ENCODE peak calls at places on chromosome 1, in ten cellular contexts. R is pons; L is stimulated activated CD4-positive, alpha-beta T cell treated with anti-CD3 and anti-CD28 coated beads, Interleukin-4, amount 100 ng/mL, for 1 hour; P is ecto neural progenitor cell; K is AG04450; U is mucosa of gallbladder; T is activated CD4-positive, alpha-beta T cell treated with anti-CD3 and anti-CD28 coated beads for 36 hours; S is NCI-H1105 treated with DMSO at 0.1 percent for 48 hours; B is memory B cell; A is ACHN. X is an unnamed sample.

GRCh38 chr1:114235956-114236355 is 82.3 kb upstream of the SYT6 start:
- DNase-seq in R (no peak), L (no peak), P (peak), K (no peak), U (no peak), T (no peak), S (peak), B (no peak), A (no peak), X (peak)

GRCh38 chr1:212566522-212567479 is 41.8 kb upstream of the ATF3 start:
- DNase-seq in R (peak), L (peak), P (no peak), K (peak), U (no peak), T (peak), S (peak), B (no peak), A (peak), X (peak)

GRCh38 chr1:13830616-13831280 is 130.8 kb downstream of the PRDM2 start:
- DNase-seq in R (no peak), L (no peak), P (no peak), K (no peak), U (no peak), T (no peak), S (peak), B (no peak), A (no peak), X (no peak)

GRCh38 chr1:5648410-5649165 is 343.6 kb downstream of the NPHP4 start:
- DNase-seq in R (no peak), L (no peak), P (no peak), K (no peak), U (no peak), T (no peak), S (no peak), B (no peak), A (no peak), X (no peak)

GRCh38 chr1:239558559-239558958 is 172.2 kb downstream of the CHRM3 start:
- DNase-seq in R (no peak), L (no peak), P (no peak), K (no peak), U (no peak), T (no peak), S (no peak), B (no peak), A (no peak), X (no peak)

GRCh38 chr1:23424171-23424959 is at the start of gene TCEA3:
- DNase-seq in R (no peak), L (peak), P (no peak), K (no peak), U (no peak), T (peak), S (peak), B (no peak), A (no peak), X (peak)

GRCh38 chr1:15337656-15338402 is 71.9 kb upstream of the EFHD2 start:
- DNase-seq in R (no peak), L (no peak), P (no peak), K (no peak), U (no peak), T (no peak), S (no peak), B (no peak), A (peak), X (no peak)

GRCh38 chr1:170162385-170163226 is 16.8 kb downstream of the NTMT2 start:
- DNase-seq in R (peak), L (no peak), P (peak), K (peak), U (peak), T (no peak), S (no peak), B (no peak), A (no peak), X (no peak)

GRCh38 chr1:230310381-230311163 is 115.6 kb downstream of the PGBD5 start:
- DNase-seq in R (peak), L (peak), P (peak), K (peak), U (peak), T (peak), S (peak), B (peak), A (peak), X (peak)

GRCh38 chr1:21329209-21329844 is 39.1 kb upstream of the ECE1 start:
- DNase-seq in R (no peak), L (no peak), P (no peak), K (no peak), U (peak), T (no peak), S (no peak), B (no peak), A (no peak), X (peak)

GRCh38 chr1:210676539-210676938 is 347.8 kb downstream of the HHAT start:
- DNase-seq in R (no peak), L (no peak), P (no peak), K (no peak), U (no peak), T (no peak), S (no peak), B (no peak), A (no peak), X (no peak)

GRCh38 chr1:115233598-115233997 is 104.5 kb downstream of the NGF start:
- DNase-seq in R (no peak), L (no peak), P (no peak), K (no peak), U (no peak), T (no peak), S (peak), B (no peak), A (no peak), X (no peak)

GRCh38 chr1:225651376-225651871 is 1.5 kb downstream of the ENAH start:
- DNase-seq in R (peak), L (no peak), P (no peak), K (no peak), U (no peak), T (no peak), S (peak), B (no peak), A (peak), X (peak)

GRCh38 chr1:16122916-16123315 is 33.0 kb downstream of the EPHA2 start:
- DNase-seq in R (no peak), L (peak), P (no peak), K (peak), U (no peak), T (peak), S (no peak), B (no peak), A (peak), X (no peak)

GRCh38 chr1:230068952-230069684 is 2.1 kb downstream of the GALNT2 start:
- DNase-seq in R (peak), L (no peak), P (no peak), K (no peak), U (no peak), T (peak), S (peak), B (no peak), A (no peak), X (peak)

GRCh38 chr1:18417317-18418269 is 63.1 kb upstream of the KLHDC7A start:
- DNase-seq in R (no peak), L (no peak), P (no peak), K (no peak), U (no peak), T (no peak), S (no peak), B (no peak), A (no peak), X (no peak)

GRCh38 chr1:203796223-203796747 is 862 bp downstream of the ZBED6 start:
- DNase-seq in R (peak), L (peak), P (no peak), K (no peak), U (no peak), T (peak), S (peak), B (peak), A (peak), X (peak)

GRCh38 chr1:96445296-96445695 is 276.3 kb upstream of the PTBP2 start:
- DNase-seq in R (no peak), L (no peak), P (no peak), K (no peak), U (no peak), T (no peak), S (no peak), B (no peak), A (no peak), X (no peak)

GRCh38 chr1:182196897-182197546 is 135.5 kb upstream of the ZNF648 start:
- DNase-seq in R (no peak), L (no peak), P (no peak), K (no peak), U (no peak), T (no peak), S (no peak), B (no peak), A (no peak), X (no peak)

GRCh38 chr1:25338188-25338981 is at the start of gene TMEM50A:
- DNase-seq in R (peak), L (peak), P (peak), K (no peak), U (peak), T (peak), S (peak), B (peak), A (peak), X (peak)

GRCh38 chr1:41864471-41865040 is 54.2 kb downstream of the HIVEP3 start:
- DNase-seq in R (no peak), L (no peak), P (no peak), K (no peak), U (no peak), T (no peak), S (no peak), B (no peak), A (no peak), X (no peak)